ENCODE peak calls at places on chromosome 17, in nine cellular contexts. Y is HFFc6; G is upper lobe of right lung; Z is SW480; S is CD8-positive, alpha-beta T cell; T is breast epithelium; O is activated CD4-positive, alpha-beta memory T cell treated with anti-CD3 and anti-CD28 coated beads for 36 hours; M is fibroblast of lung; K is hepatic stellate cell. H is an unnamed sample.

GRCh38 chr17:78108726-78109488 is 19.6 kb downstream of the TMC6 start:
- DNase-seq in Y (no peak), M (no peak), K (no peak), Z (no peak), G (no peak), T (no peak), S (no peak), O (no peak), H (no peak)

GRCh38 chr17:61201211-61201610 is 198.4 kb upstream of the TBX2 start:
- DNase-seq in G (no peak), K (no peak), Y (peak), Z (no peak), S (no peak), O (no peak), T (no peak), M (peak), H (no peak)

GRCh38 chr17:38349097-38349904 is 2.3 kb upstream of the SOCS7 start:
- DNase-seq in Z (peak), K (peak), T (peak), M (peak), Y (peak), O (peak), S (peak), G (peak), H (peak)

GRCh38 chr17:75843577-75844529 is at the start of gene UNC13D:
- DNase-seq in K (no peak), M (no peak), S (peak), G (no peak), T (no peak), Y (no peak), Z (peak), O (peak), H (no peak)

GRCh38 chr17:62819511-62820221 is 11.6 kb upstream of the MARCHF10 start:
- DNase-seq in T (peak), O (peak), Y (peak), S (no peak), M (peak), G (peak), Z (peak), K (peak), H (no peak)

GRCh38 chr17:68711858-68712257 is 110.7 kb upstream of the FAM20A start:
- DNase-seq in Y (no peak), S (no peak), M (no peak), G (no peak), K (no peak), T (no peak), O (no peak), Z (no peak), H (no peak)

GRCh38 chr17:74408262-74408661 is 23.6 kb upstream of the GPRC5C start:
- DNase-seq in Z (peak), G (peak), K (no peak), M (peak), Y (no peak), T (no peak), S (no peak), O (no peak), H (no peak)

GRCh38 chr17:4980644-4981216 is 6.7 kb downstream of the CAMTA2 start:
- DNase-seq in M (peak), Z (peak), S (no peak), O (peak), Y (no peak), G (no peak), T (no peak), K (peak), H (no peak)

GRCh38 chr17:59723041-59723440 is 15.6 kb downstream of the VMP1 start:
- DNase-seq in M (no peak), Z (no peak), S (no peak), O (no peak), K (no peak), G (no peak), T (no peak), Y (no peak), H (no peak)

GRCh38 chr17:74215332-74215727 is 2.0 kb downstream of the TTYH2 start:
- DNase-seq in Y (no peak), M (no peak), Z (no peak), O (peak), S (no peak), K (no peak), G (no peak), T (no peak), H (no peak)

GRCh38 chr17:80364091-80364691 is 50.8 kb upstream of the ENDOV start:
- DNase-seq in Z (no peak), M (no peak), K (no peak), G (no peak), S (no peak), T (peak), O (no peak), Y (no peak), H (no peak)

GRCh38 chr17:17044846-17045561 is 2.7 kb downstream of the MPRIP start:
- DNase-seq in M (peak), Y (peak), G (peak), Z (peak), S (no peak), O (peak), K (peak), T (peak), H (no peak)

GRCh38 chr17:2068101-2068518 is 13.2 kb downstream of the HIC1 start:
- DNase-seq in S (no peak), Y (peak), O (no peak), K (peak), G (no peak), Z (no peak), T (no peak), M (peak), H (no peak)

GRCh38 chr17:1598399-1599095 is 30.1 kb downstream of the SLC43A2 start:
- DNase-seq in G (no peak), M (no peak), Y (no peak), S (peak), O (no peak), K (no peak), Z (no peak), T (no peak), H (no peak)

GRCh38 chr17:80704894-80705293 is 160.3 kb downstream of the RPTOR start:
- DNase-seq in O (no peak), Y (no peak), S (no peak), K (no peak), Z (no peak), M (no peak), T (no peak), G (no peak), H (no peak)

GRCh38 chr17:75685508-75685907 is 18.4 kb downstream of the SAP30BP start:
- DNase-seq in M (peak), K (no peak), G (no peak), S (no peak), Z (peak), T (no peak), O (no peak), Y (no peak), H (no peak)

GRCh38 chr17:73569758-73570319 is 74.4 kb downstream of the SDK2 start:
- DNase-seq in Y (no peak), G (no peak), K (no peak), M (no peak), S (no peak), T (no peak), O (no peak), Z (no peak), H (no peak)

H was measured in NCI-H524 treated with DMSO at 0.1 percent for 48 hours.